ENCODE peak calls at places on chromosomes 6 and 20, in ten cellular contexts. X is CD8-positive, alpha-beta T cell; S is OCI-LY7; U is pancreas; T is esophagus muscularis mucosa; G is upper lobe of right lung; N is spleen; Y is colonic mucosa; O is right lobe of liver; L is heart right ventricle. H is an unnamed sample. For H3K4me1, the result is how much of the 10 kb centered on the place peaks cover.

GRCh38 chr20:44137210-44137781 is 49.7 kb downstream of the JPH2 start:
- DNase-seq in N (no peak), G (no peak), T (no peak), S (no peak), Y (no peak), U (no peak), L (peak), X (no peak), O (no peak), H (peak)

GRCh38 chr6:88220493-88220892 is 54.3 kb upstream of the CNR1 start:
- DNase-seq in S (peak), U (no peak), G (no peak), N (no peak), T (no peak), Y (no peak), X (no peak), L (no peak), O (no peak), H (peak)

GRCh38 chr6:1591926-1592325 is 17.8 kb upstream of the FOXC1 start:
- DNase-seq in X (peak), G (no peak), Y (no peak), T (no peak), U (no peak), N (no peak), L (no peak), O (no peak), S (no peak), H (peak)

GRCh38 chr6:84526631-84527030 is 237.8 kb downstream of the TBX18 start:
- DNase-seq in N (no peak), X (no peak), L (no peak), G (no peak), S (no peak), U (no peak), O (no peak), Y (no peak), T (no peak), H (no peak)

GRCh38 chr6:6366778-6367177 is 46.3 kb upstream of the F13A1 start:
- DNase-seq in T (no peak), G (no peak), U (no peak), Y (no peak), O (no peak), L (no peak), S (no peak), N (no peak), X (no peak), H (peak)

GRCh38 chr6:74091133-74091793 is 395.3 kb downstream of the CD109 start:
- DNase-seq in X (no peak), O (no peak), G (no peak), L (no peak), S (peak), U (no peak), N (no peak), T (no peak), Y (no peak), H (no peak)

GRCh38 chr6:24640166-24640565 is 5.8 kb downstream of the KIAA0319 start:
- DNase-seq in G (no peak), T (no peak), L (no peak), N (no peak), O (no peak), Y (no peak), S (no peak), U (no peak), X (no peak), H (no peak)

GRCh38 chr6:130202782-130203181 is 20.0 kb downstream of the SAMD3 start:
- DNase-seq in U (no peak), Y (no peak), X (no peak), O (no peak), L (no peak), S (no peak), N (no peak), G (no peak), T (no peak), H (peak)

GRCh38 chr6:166802437-166802836 is 153.9 kb downstream of the RNASET2 start:
- DNase-seq in S (no peak), X (no peak), L (no peak), Y (no peak), U (no peak), G (no peak), O (no peak), N (no peak), T (peak), H (no peak)

GRCh38 chr20:51452091-51452613 is 90.4 kb downstream of the NFATC2 start:
- DNase-seq in T (no peak), N (no peak), O (no peak), X (no peak), S (no peak), U (no peak), G (no peak), Y (no peak), L (no peak), H (no peak)

GRCh38 chr6:55450007-55450406 is 122.7 kb downstream of the GFRAL start:
- DNase-seq in L (no peak), S (no peak), N (no peak), Y (no peak), U (no peak), G (no peak), T (no peak), O (no peak), X (no peak), H (no peak)

GRCh38 chr6:55448446-55448845 is 121.2 kb downstream of the GFRAL start:
- DNase-seq in Y (no peak), U (no peak), O (no peak), T (no peak), X (no peak), S (no peak), L (no peak), G (no peak), N (no peak), H (no peak)

GRCh38 chr6:55443238-55444134 is 116.2 kb downstream of the GFRAL start:
- DNase-seq in N (no peak), S (no peak), O (no peak), G (no peak), T (no peak), X (no peak), L (no peak), U (no peak), Y (no peak), H (no peak)

GRCh38 chr6:55445648-55446204 is 118.5 kb downstream of the GFRAL start:
- DNase-seq in N (no peak), Y (no peak), U (no peak), L (no peak), T (no peak), G (no peak), O (no peak), S (peak), X (no peak), H (no peak)

GRCh38 chr6:55449219-55449618 is 122.0 kb downstream of the GFRAL start:
- DNase-seq in T (no peak), N (no peak), Y (no peak), U (no peak), L (no peak), X (no peak), S (no peak), G (no peak), O (no peak), H (peak)
- TF ChIP-seq CTCF in T (no peak), N (no peak), Y (no peak), U (no peak), L (no peak), X (no peak), S (no peak), G (no peak), O (no peak), H (peak)

GRCh38 chr6:133807531-133807930 is 81.4 kb upstream of the TCF21 start:
- DNase-seq in U (no peak), X (no peak), G (no peak), Y (no peak), N (no peak), O (no peak), L (no peak), T (no peak), S (no peak), H (no peak)

GRCh38 chr6:133806358-133806757 is 82.6 kb upstream of the TCF21 start:
- DNase-seq in G (no peak), N (no peak), O (no peak), T (no peak), Y (no peak), S (no peak), L (no peak), U (no peak), X (no peak), H (no peak)

GRCh38 chr6:133805876-133806275 is 83.0 kb upstream of the TCF21 start:
- DNase-seq in N (no peak), Y (no peak), O (no peak), T (no peak), U (no peak), X (no peak), S (no peak), L (no peak), G (no peak), H (no peak)

GRCh38 chr6:133802861-133803260 is 86.1 kb upstream of the TCF21 start:
- DNase-seq in O (no peak), G (no peak), N (no peak), X (no peak), T (no peak), L (no peak), Y (no peak), U (no peak), S (no peak), H (no peak)

DNA sequence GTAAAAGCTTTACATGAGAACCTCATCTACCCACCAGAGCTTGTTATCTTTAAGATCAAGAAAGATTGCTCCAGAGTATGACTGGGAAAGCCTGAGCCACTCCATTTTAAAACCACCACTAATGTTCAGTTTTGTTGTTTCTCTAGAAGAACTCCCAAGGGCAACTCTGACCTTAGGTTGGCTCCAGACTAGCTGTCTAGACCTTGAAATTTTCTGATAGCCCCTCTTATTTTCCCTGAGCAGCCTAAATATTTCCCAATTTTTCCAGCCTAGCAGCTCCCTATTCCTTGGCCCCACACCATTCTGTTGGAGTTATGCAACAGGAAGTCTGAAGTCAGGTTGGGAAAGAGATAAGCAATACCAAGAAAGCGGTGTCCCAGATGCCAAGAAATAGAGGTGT is 84.7 kb upstream of the TCF21 start:
- DNase-seq in X (no peak), O (no peak), G (no peak), Y (no peak), N (no peak), U (no peak), L (no peak), T (no peak), S (no peak), H (no peak)
- H3K27ac ChIP-seq in X (no peak), O (no peak), G (no peak), Y (no peak), N (no peak), U (no peak), L (no peak), T (no peak), S (no peak), H (no peak)

DNA sequence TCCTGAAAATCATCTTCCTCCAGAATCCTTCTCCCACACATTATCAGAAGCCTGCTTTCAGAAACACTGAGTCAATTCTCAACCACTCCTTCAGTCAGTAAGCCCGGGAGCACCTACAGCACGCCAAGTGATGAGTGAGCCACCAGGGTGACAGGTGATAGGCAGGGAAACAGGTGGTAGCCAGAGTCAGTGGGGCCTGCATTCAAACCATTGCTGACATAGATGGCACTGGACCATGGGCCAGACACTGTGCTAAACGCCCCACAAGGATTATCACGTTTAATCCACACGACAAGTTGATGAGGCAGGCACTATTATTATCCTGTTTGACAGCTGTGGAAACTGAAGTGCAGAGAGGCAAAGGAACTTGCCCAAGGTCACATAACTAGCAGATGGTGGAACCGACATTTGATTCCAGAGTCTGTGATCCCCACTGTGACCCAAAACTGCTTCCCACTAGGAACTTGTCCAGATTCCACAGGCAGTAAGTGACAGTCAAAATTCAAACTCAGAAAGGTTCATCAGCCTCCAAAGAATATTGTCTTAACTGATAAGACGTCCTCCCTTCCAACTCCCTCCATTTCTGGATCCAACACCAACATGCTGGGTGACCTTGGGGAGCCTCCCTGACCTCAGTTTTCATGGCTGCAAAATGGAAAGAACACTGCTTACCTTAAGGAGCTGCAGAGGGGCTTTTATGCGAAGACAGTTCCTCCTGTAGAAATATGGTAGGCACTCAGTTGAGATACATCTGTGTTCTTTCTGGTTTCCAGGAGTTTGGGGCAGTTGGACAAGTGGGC is 23.9 kb upstream of the TOP1 start:
- DNase-seq in U (no peak), G (peak), N (no peak), O (no peak), X (no peak), T (no peak), S (peak), Y (no peak), L (no peak), H (no peak)
- H3K4me1 ChIP-seq in U (under half), G (half or more), N (half or more), O (under half), X (under half), T (under half), S (half or more), Y (under half), L (under half), H (under half)

GRCh38 chr6:37783831-37784584 is 35.5 kb upstream of the ZFAND3 start:
- DNase-seq in G (peak), X (no peak), U (no peak), T (no peak), O (no peak), S (no peak), L (peak), N (no peak), Y (no peak), H (peak)
- TF ChIP-seq CTCF in G (no peak), X (no peak), U (no peak), T (no peak), O (no peak), S (no peak), L (peak), N (no peak), Y (no peak), H (no peak)

DNA sequence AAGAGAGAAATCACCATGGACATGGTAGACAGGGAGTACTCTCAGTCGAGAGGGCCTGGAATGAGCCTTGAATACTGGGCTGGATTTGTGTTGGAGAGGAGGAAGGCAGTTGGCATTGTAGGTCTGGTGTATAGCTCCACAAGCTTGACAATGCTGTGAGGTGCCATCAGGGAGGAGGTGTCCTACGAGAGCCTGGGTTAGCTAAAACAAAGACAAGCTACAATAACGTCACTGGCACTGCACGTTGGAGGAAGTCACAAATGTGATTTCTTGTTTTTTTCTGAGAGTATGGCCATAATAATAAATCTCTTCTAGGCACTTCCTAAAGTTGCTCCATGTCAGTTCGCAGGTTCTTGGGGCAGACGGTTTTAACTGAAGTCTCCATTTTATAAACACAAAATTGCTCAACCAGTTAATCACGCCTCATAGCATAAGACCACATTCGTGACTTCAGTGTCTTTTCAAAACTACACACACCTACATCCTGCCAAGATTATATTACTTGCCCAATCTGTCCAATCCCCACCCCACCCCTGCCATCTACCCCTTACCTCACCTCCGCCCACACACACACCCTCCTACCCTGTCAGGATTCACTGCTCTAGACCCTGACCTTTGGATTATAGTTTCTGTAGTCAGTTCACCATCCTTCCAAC is 4.4 kb upstream of the HLA-DMB start:
- DNase-seq in T (no peak), G (no peak), U (no peak), S (peak), N (peak), X (no peak), O (no peak), L (no peak), Y (peak), H (no peak)
- H3K27ac ChIP-seq in T (peak), G (peak), U (peak), S (peak), N (peak), X (peak), O (no peak), L (no peak), Y (peak), H (no peak)

GRCh38 chr20:41005361-41005729 is 23.3 kb upstream of the TOP1 start:
- DNase-seq in N (no peak), L (peak), U (peak), T (peak), Y (peak), O (peak), S (no peak), G (peak), X (no peak), H (no peak)

GRCh38 chr20:41003143-41003932 is 25.3 kb upstream of the TOP1 start:
- DNase-seq in X (peak), G (peak), L (peak), O (peak), Y (peak), U (peak), S (no peak), T (no peak), N (no peak), H (peak)

GRCh38 chr20:41001497-41001896 is 27.1 kb upstream of the TOP1 start:
- DNase-seq in U (no peak), G (no peak), O (no peak), T (no peak), N (no peak), L (no peak), Y (no peak), X (no peak), S (no peak), H (no peak)

GRCh38 chr20:41000628-41001027 is 28.0 kb upstream of the TOP1 start:
- DNase-seq in L (no peak), T (no peak), X (no peak), Y (no peak), O (no peak), G (no peak), N (no peak), S (no peak), U (no peak), H (no peak)

DNA sequence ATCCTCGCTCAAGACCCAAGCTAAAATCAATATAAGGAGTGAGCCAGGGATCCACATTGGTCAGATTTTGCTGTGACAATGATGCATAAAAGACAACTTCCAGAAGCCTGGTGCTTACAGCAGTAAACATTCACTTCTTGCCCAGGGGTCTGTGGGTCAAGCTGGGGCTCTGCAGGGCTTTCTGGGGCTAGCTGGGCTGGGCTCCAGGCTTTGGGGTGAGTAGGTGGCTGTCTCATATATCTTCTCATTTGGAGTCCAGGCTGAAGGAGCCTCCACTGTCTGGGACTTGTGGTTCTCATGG is 25.8 kb upstream of the TOP1 start:
- DNase-seq in N (no peak), T (no peak), S (no peak), X (no peak), U (no peak), Y (no peak), O (no peak), G (no peak), L (no peak), H (no peak)
- H3K4me1 ChIP-seq in N (half or more), T (under half), S (half or more), X (under half), U (under half), Y (under half), O (under half), G (under half), L (under half), H (under half)

DNA sequence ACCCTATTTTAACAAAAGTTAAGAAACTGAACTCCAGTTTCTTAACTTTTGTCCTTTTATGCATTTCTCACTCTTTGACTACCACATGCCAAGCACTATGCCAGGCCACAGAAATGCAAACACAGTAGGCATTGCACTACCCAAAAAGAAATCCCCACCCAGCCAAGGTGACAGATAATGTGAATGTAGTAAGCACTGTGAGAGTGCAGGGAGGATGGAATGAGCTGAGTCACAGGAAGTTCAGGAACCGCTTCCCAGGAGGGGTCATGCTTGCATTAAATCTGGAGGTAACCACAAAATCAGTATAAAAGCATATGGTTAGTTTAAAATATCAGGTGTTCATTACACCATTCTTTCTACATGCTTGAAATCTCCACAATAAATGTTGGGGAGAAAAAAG is 20.1 kb upstream of the FAM83C start:
- DNase-seq in O (no peak), Y (no peak), U (no peak), L (no peak), G (no peak), X (no peak), N (no peak), S (no peak), T (no peak), H (no peak)
- TF ChIP-seq CTCF in O (no peak), Y (no peak), U (no peak), L (no peak), G (no peak), X (no peak), N (no peak), S (no peak), T (no peak), H (no peak)